ENCODE peak calls at places on chromosomes 7 and 10, in eight cellular contexts. One of them, this sample, is unnamed.

GRCh38 chr7:36611703-36612102 is 112.6 kb downstream of the AOAH start:
- DNase-seq in hepatocyte: no peak
- DNase-seq in PC-3: no peak
- DNase-seq in K562: no peak
- DNase-seq in GM23248: no peak
- DNase-seq in mammary epithelial cell: no peak
- DNase-seq in HCT116: no peak
- DNase-seq in fibroblast of lung: no peak
- DNase-seq in this sample: no peak

GRCh38 chr7:157517782-157518513 is 181.1 kb downstream of the DNAJB6 start:
- DNase-seq in HCT116: no peak
- DNase-seq in K562: no peak
- DNase-seq in GM23248: no peak
- DNase-seq in PC-3: no peak
- DNase-seq in fibroblast of lung: no peak
- DNase-seq in mammary epithelial cell: no peak
- DNase-seq in hepatocyte: no peak
- DNase-seq in this sample: no peak

GRCh38 chr7:5396999-5397656 is 26.5 kb downstream of the TNRC18 start:
- DNase-seq in hepatocyte: peak; percentile 63
- DNase-seq in HCT116: peak; percentile 86
- DNase-seq in GM23248: peak; percentile 99
- DNase-seq in PC-3: peak; percentile 72
- DNase-seq in K562: no peak
- DNase-seq in mammary epithelial cell: peak; percentile 96
- DNase-seq in fibroblast of lung: peak; percentile 53
- DNase-seq in this sample: peak; percentile 96

GRCh38 chr7:111229181-111229740 is 138.3 kb downstream of the LRRN3 start:
- DNase-seq in K562: no peak
- DNase-seq in mammary epithelial cell: no peak
- DNase-seq in hepatocyte: no peak
- DNase-seq in PC-3: no peak
- DNase-seq in HCT116: no peak
- DNase-seq in fibroblast of lung: peak; percentile 46
- DNase-seq in GM23248: no peak
- DNase-seq in this sample: no peak

GRCh38 chr10:79277579-79277978 is 69.7 kb upstream of the PPIF start:
- DNase-seq in K562: no peak
- DNase-seq in hepatocyte: no peak
- DNase-seq in HCT116: no peak
- DNase-seq in GM23248: no peak
- DNase-seq in mammary epithelial cell: no peak
- DNase-seq in PC-3: no peak
- DNase-seq in fibroblast of lung: no peak
- DNase-seq in this sample: no peak

GRCh38 chr7:157434231-157434630 is 97.4 kb downstream of the DNAJB6 start:
- DNase-seq in fibroblast of lung: no peak
- DNase-seq in hepatocyte: no peak
- DNase-seq in PC-3: no peak
- DNase-seq in mammary epithelial cell: no peak
- DNase-seq in GM23248: no peak
- DNase-seq in HCT116: no peak
- DNase-seq in K562: no peak
- DNase-seq in this sample: no peak

GRCh38 chr10:98400482-98400881 is 14.5 kb downstream of the PYROXD2 start:
- DNase-seq in PC-3: no peak
- DNase-seq in hepatocyte: no peak
- DNase-seq in HCT116: no peak
- DNase-seq in K562: no peak
- DNase-seq in GM23248: peak; percentile 28
- DNase-seq in fibroblast of lung: no peak
- DNase-seq in mammary epithelial cell: peak; percentile 49
- DNase-seq in this sample: no peak

GRCh38 chr7:42227931-42228591 is 8.9 kb downstream of the GLI3 start:
- DNase-seq in PC-3: no peak
- DNase-seq in fibroblast of lung: peak; percentile 64
- DNase-seq in GM23248: peak; percentile 79
- DNase-seq in K562: no peak
- DNase-seq in HCT116: no peak
- DNase-seq in mammary epithelial cell: peak; percentile 76
- DNase-seq in hepatocyte: peak; percentile 60
- DNase-seq in this sample: no peak

GRCh38 chr7:106841896-106842390 is 23.1 kb upstream of the PIK3CG start:
- DNase-seq in hepatocyte: no peak
- DNase-seq in PC-3: no peak
- DNase-seq in fibroblast of lung: no peak
- DNase-seq in K562: no peak
- DNase-seq in mammary epithelial cell: peak; percentile 30
- DNase-seq in GM23248: peak; percentile 6
- DNase-seq in HCT116: no peak
- DNase-seq in this sample: no peak

GRCh38 chr7:141369422-141369821 is 181.8 kb upstream of the AGK start:
- DNase-seq in K562: no peak
- DNase-seq in GM23248: no peak
- DNase-seq in PC-3: no peak
- DNase-seq in hepatocyte: peak; percentile 13
- DNase-seq in fibroblast of lung: peak; percentile 20
- DNase-seq in HCT116: no peak
- DNase-seq in mammary epithelial cell: no peak
- DNase-seq in this sample: no peak

GRCh38 chr10:79905322-79906314 is 43.3 kb downstream of the SFTPD start:
- DNase-seq in hepatocyte: peak; percentile 30
- DNase-seq in fibroblast of lung: peak; percentile 32
- DNase-seq in K562: no peak
- DNase-seq in mammary epithelial cell: peak; percentile 14
- DNase-seq in HCT116: no peak
- DNase-seq in PC-3: peak; percentile 66
- DNase-seq in GM23248: peak; percentile 71
- DNase-seq in this sample: peak; percentile 27

GRCh38 chr7:141053626-141054025 is 20.2 kb upstream of the TMEM178B start:
- DNase-seq in HCT116: no peak
- DNase-seq in hepatocyte: no peak
- DNase-seq in PC-3: no peak
- DNase-seq in mammary epithelial cell: no peak
- DNase-seq in GM23248: no peak
- DNase-seq in fibroblast of lung: no peak
- DNase-seq in K562: no peak
- DNase-seq in this sample: no peak

GRCh38 chr10:74000892-74001669 is 3.2 kb downstream of the VCL start:
- DNase-seq in HCT116: no peak
- DNase-seq in PC-3: no peak
- DNase-seq in K562: no peak
- DNase-seq in fibroblast of lung: no peak
- DNase-seq in GM23248: no peak
- DNase-seq in hepatocyte: no peak
- DNase-seq in mammary epithelial cell: no peak
- DNase-seq in this sample: no peak

GRCh38 chr10:73997806-73998622 is at the start of gene VCL:
- DNase-seq in PC-3: peak; percentile 100
- DNase-seq in hepatocyte: peak; percentile 99
- DNase-seq in mammary epithelial cell: peak; percentile 99
- DNase-seq in K562: peak; percentile 98
- DNase-seq in fibroblast of lung: peak; percentile 97
- DNase-seq in GM23248: peak; percentile 99
- DNase-seq in HCT116: peak; percentile 95
- DNase-seq in this sample: peak; percentile 96

GRCh38 chr10:73999703-74000102 is 1.8 kb downstream of the VCL start:
- DNase-seq in fibroblast of lung: peak; percentile 76
- DNase-seq in PC-3: peak; percentile 76
- DNase-seq in hepatocyte: peak; percentile 19
- DNase-seq in HCT116: no peak
- DNase-seq in mammary epithelial cell: peak; percentile 20
- DNase-seq in K562: no peak
- DNase-seq in GM23248: peak; percentile 74
- DNase-seq in this sample: no peak

GRCh38 chr10:73997479-73997805 is 474 bp upstream of the VCL start:
- DNase-seq in mammary epithelial cell: no peak
- DNase-seq in hepatocyte: no peak
- DNase-seq in PC-3: no peak
- DNase-seq in K562: peak; percentile 54
- DNase-seq in HCT116: no peak
- DNase-seq in fibroblast of lung: no peak
- DNase-seq in GM23248: no peak
- DNase-seq in this sample: peak; percentile 67

GRCh38 chr10:73998623-73999622 is 1.0 kb downstream of the VCL start:
- DNase-seq in PC-3: peak; percentile 100
- DNase-seq in fibroblast of lung: peak; percentile 91
- DNase-seq in HCT116: peak; percentile 34
- DNase-seq in K562: peak; percentile 51
- DNase-seq in GM23248: peak; percentile 89
- DNase-seq in mammary epithelial cell: peak; percentile 79
- DNase-seq in hepatocyte: peak; percentile 88
- DNase-seq in this sample: no peak
- H3K79me2 ChIP-seq in PC-3: peaks cover 60% of the 10 kb centered on the region
- H3K79me2 ChIP-seq in fibroblast of lung: peaks cover 58% of the 10 kb centered on the region
- H3K79me2 ChIP-seq in HCT116: peaks cover 60% of the 10 kb centered on the region
- H3K79me2 ChIP-seq in K562: peaks cover 61% of the 10 kb centered on the region
- H3K79me2 ChIP-seq in GM23248: peaks cover 60% of the 10 kb centered on the region
- H3K79me2 ChIP-seq in mammary epithelial cell: peaks cover 59% of the 10 kb centered on the region
- H3K79me2 ChIP-seq in hepatocyte: peaks cover 53% of the 10 kb centered on the region
- H3K79me2 ChIP-seq in this sample: no peaks in the 10 kb centered on the region

GRCh38 chr7:139771001-139771956 is 6.5 kb downstream of the HIPK2 start:
- DNase-seq in mammary epithelial cell: peak; percentile 94
- DNase-seq in K562: no peak
- DNase-seq in GM23248: peak; percentile 68
- DNase-seq in HCT116: peak; percentile 93
- DNase-seq in PC-3: peak; percentile 92
- DNase-seq in fibroblast of lung: peak; percentile 90
- DNase-seq in hepatocyte: no peak
- DNase-seq in this sample: no peak

GRCh38 chr7:139768249-139768824 is 9.5 kb downstream of the HIPK2 start:
- DNase-seq in GM23248: no peak
- DNase-seq in mammary epithelial cell: no peak
- DNase-seq in HCT116: no peak
- DNase-seq in fibroblast of lung: no peak
- DNase-seq in PC-3: no peak
- DNase-seq in hepatocyte: no peak
- DNase-seq in K562: no peak
- DNase-seq in this sample: peak; percentile 27

GRCh38 chr7:139765143-139765542 is 12.7 kb downstream of the HIPK2 start:
- DNase-seq in hepatocyte: no peak
- DNase-seq in K562: no peak
- DNase-seq in fibroblast of lung: no peak
- DNase-seq in HCT116: no peak
- DNase-seq in PC-3: no peak
- DNase-seq in GM23248: no peak
- DNase-seq in mammary epithelial cell: no peak
- DNase-seq in this sample: no peak

GRCh38 chr7:139769066-139769465 is 8.7 kb downstream of the HIPK2 start:
- DNase-seq in K562: no peak
- DNase-seq in GM23248: no peak
- DNase-seq in HCT116: no peak
- DNase-seq in PC-3: no peak
- DNase-seq in hepatocyte: no peak
- DNase-seq in mammary epithelial cell: no peak
- DNase-seq in fibroblast of lung: no peak
- DNase-seq in this sample: no peak

DNA sequence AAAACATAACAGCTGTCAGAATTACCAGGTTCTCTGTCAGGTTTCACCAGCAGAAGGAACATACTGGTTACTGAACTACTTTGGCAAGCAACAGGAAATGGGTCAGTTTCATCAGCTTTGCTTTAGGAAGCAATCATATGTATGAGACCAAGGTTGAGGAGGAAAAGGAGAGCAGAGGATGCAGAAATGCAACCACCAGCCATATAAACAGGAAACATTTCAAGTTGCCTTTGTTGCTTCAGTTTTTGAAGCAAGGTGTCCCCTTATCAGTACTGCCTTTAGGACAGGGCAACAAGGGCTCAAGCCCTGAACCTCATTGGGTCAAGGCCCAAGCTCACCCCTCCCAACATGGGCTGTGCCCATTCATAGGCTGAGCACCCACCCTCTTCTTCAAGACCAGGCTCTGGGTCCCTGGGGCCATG is 10.2 kb downstream of the HIPK2 start:
- DNase-seq in PC-3: no peak
- DNase-seq in mammary epithelial cell: no peak
- DNase-seq in fibroblast of lung: no peak
- DNase-seq in hepatocyte: no peak
- DNase-seq in K562: no peak
- DNase-seq in HCT116: no peak
- DNase-seq in GM23248: no peak
- DNase-seq in this sample: peak; percentile 95
- H3K4me1 ChIP-seq in PC-3: peaks cover 28% of the 10 kb centered on the region
- H3K4me1 ChIP-seq in mammary epithelial cell: peaks cover 43% of the 10 kb centered on the region
- H3K4me1 ChIP-seq in fibroblast of lung: peaks cover 9% of the 10 kb centered on the region
- H3K4me1 ChIP-seq in hepatocyte: peaks cover 19% of the 10 kb centered on the region
- H3K4me1 ChIP-seq in K562: peaks cover 3% of the 10 kb centered on the region
- H3K4me1 ChIP-seq in HCT116: peaks cover 23% of the 10 kb centered on the region
- H3K4me1 ChIP-seq in GM23248: peaks cover 13% of the 10 kb centered on the region
- H3K4me1 ChIP-seq in this sample: peaks cover 51% of the 10 kb centered on the region

GRCh38 chr10:119078422-119079179 is 2.0 kb downstream of the EIF3A start:
- DNase-seq in fibroblast of lung: no peak
- DNase-seq in mammary epithelial cell: no peak
- DNase-seq in K562: no peak
- DNase-seq in GM23248: peak; percentile 29
- DNase-seq in hepatocyte: no peak
- DNase-seq in PC-3: no peak
- DNase-seq in HCT116: no peak
- DNase-seq in this sample: no peak
- H2AFZ ChIP-seq in fibroblast of lung: no peak overlapping the region
- H2AFZ ChIP-seq in mammary epithelial cell: no peak overlapping the region
- H2AFZ ChIP-seq in K562: no peak overlapping the region
- H2AFZ ChIP-seq in GM23248: no peak overlapping the region
- H2AFZ ChIP-seq in hepatocyte: no peak overlapping the region
- H2AFZ ChIP-seq in PC-3: no peak overlapping the region
- H2AFZ ChIP-seq in HCT116: no peak overlapping the region
- H2AFZ ChIP-seq in this sample: no peak overlapping the region

DNA sequence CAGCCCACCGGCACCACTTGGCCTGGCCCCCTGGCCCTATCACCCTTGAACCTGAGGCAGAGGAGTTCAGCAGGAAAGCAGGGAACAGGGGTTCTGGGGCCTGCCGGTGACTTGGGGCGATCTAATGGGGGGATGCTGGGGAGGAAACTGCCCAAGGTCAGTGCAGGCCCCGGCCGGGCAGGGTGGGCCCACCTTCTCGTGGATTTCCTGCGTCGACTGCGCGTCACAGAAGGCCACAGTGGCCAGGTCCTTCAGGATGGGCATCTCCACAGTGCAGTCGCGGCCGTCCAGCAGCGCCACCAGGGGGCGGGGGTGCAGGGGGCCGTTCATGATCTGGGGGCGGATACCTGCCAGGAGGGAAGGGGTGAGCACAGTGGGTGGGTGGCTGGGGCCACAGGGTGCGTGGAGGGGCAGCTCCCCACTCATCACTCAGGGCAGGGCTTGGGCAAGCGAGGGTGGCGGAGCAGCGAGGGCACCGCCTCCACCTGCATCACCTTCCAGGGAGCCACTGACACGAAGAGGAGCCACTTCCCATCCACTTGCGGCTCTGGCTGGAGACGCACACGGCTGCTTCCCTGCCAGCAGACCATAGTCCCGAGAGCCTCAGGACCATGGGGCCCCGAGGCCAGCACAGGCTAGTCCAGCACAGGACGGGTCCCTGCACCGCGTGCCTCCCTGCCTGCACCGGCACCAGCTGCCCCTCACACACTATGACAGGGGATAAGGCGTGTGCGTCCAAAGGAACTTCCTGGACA is 61.4 kb downstream of the ZRANB1 start:
- DNase-seq in GM23248: no peak
- DNase-seq in fibroblast of lung: no peak
- DNase-seq in mammary epithelial cell: no peak
- DNase-seq in hepatocyte: no peak
- DNase-seq in HCT116: no peak
- DNase-seq in K562: no peak
- DNase-seq in PC-3: no peak
- DNase-seq in this sample: no peak
- H3K79me2 ChIP-seq in GM23248: peaks cover 72% of the 10 kb centered on the region
- H3K79me2 ChIP-seq in fibroblast of lung: peaks cover 41% of the 10 kb centered on the region
- H3K79me2 ChIP-seq in mammary epithelial cell: peaks cover 76% of the 10 kb centered on the region
- H3K79me2 ChIP-seq in hepatocyte: peaks cover 55% of the 10 kb centered on the region
- H3K79me2 ChIP-seq in HCT116: peaks cover 35% of the 10 kb centered on the region
- H3K79me2 ChIP-seq in K562: no peaks in the 10 kb centered on the region
- H3K79me2 ChIP-seq in PC-3: no peaks in the 10 kb centered on the region
- H3K79me2 ChIP-seq in this sample: no peaks in the 10 kb centered on the region

GRCh38 chr10:96170212-96170611 is 40.1 kb downstream of the ZNF518A start:
- DNase-seq in mammary epithelial cell: no peak
- DNase-seq in HCT116: no peak
- DNase-seq in hepatocyte: no peak
- DNase-seq in GM23248: no peak
- DNase-seq in PC-3: no peak
- DNase-seq in fibroblast of lung: no peak
- DNase-seq in K562: no peak
- DNase-seq in this sample: no peak
- H3K4me1 ChIP-seq in mammary epithelial cell: no peaks in the 10 kb centered on the region
- H3K4me1 ChIP-seq in HCT116: no peaks in the 10 kb centered on the region
- H3K4me1 ChIP-seq in hepatocyte: no peaks in the 10 kb centered on the region
- H3K4me1 ChIP-seq in GM23248: no peaks in the 10 kb centered on the region
- H3K4me1 ChIP-seq in PC-3: no peaks in the 10 kb centered on the region
- H3K4me1 ChIP-seq in fibroblast of lung: no peaks in the 10 kb centered on the region
- H3K4me1 ChIP-seq in K562: no peaks in the 10 kb centered on the region
- H3K4me1 ChIP-seq in this sample: no peaks in the 10 kb centered on the region